ENCODE peak calls at places on chromosomes 7 and 10, in six cellular contexts. A is lower leg skin, B is thoracic aorta, W is BJ, Y is HCT116, Z is left ventricle myocardium inferior. D is an unnamed sample.
A peak's percentile ranks its signal among the peaks of the same experiment; 100 is the strongest.

GRCh38 chr10:100890696-100891271 is 22.0 kb upstream of the SLF2 start:
- DNase-seq in Y (peak; percentile 79), Z (no peak), B (no peak), W (peak; percentile 94), A (peak; percentile 49), D (peak; percentile 84)

GRCh38 chr7:27144799-27145166 is 1.3 kb upstream of the HOXA5 start:
- DNase-seq in B (no peak), Y (no peak), Z (no peak), W (no peak), A (peak; percentile 79), D (no peak)

GRCh38 chr7:27169658-27170493 is 4.2 kb downstream of the HOXA10 start:
- DNase-seq in Z (peak; percentile 3), Y (no peak), W (no peak), B (no peak), A (peak; percentile 88), D (no peak)

GRCh38 chr10:49213211-49213610 is 25.0 kb upstream of the TMEM273 start:
- DNase-seq in Y (no peak), A (peak; percentile 21), W (no peak), B (no peak), Z (no peak), D (no peak)

GRCh38 chr7:114048386-114049235 is 129.8 kb upstream of the PPP1R3A start:
- DNase-seq in A (no peak), Y (no peak), B (no peak), W (no peak), Z (no peak), D (no peak)

GRCh38 chr7:16035392-16035791 is 348.9 kb upstream of the MEOX2 start:
- DNase-seq in A (no peak), B (no peak), W (no peak), Z (no peak), Y (no peak), D (no peak)

GRCh38 chr7:91239772-91240171 is 24.5 kb upstream of the FZD1 start:
- DNase-seq in Z (no peak), B (no peak), W (no peak), A (no peak), Y (no peak), D (no peak)

GRCh38 chr10:117074621-117075020 is 63.4 kb downstream of the VAX1 start:
- DNase-seq in Z (no peak), A (no peak), Y (peak; percentile 52), B (no peak), W (no peak), D (no peak)

GRCh38 chr7:116097365-116098009 is 66.9 kb upstream of the TFEC start:
- DNase-seq in Y (peak; percentile 75), B (no peak), W (peak; percentile 35), A (no peak), Z (no peak), D (no peak)

GRCh38 chr10:131656446-131656845 is 244.4 kb upstream of the PPP2R2D start:
- DNase-seq in B (no peak), A (peak; percentile 79), W (no peak), Z (no peak), Y (no peak), D (no peak)

GRCh38 chr7:128913856-128914565 is 3.5 kb upstream of the KCP start:
- DNase-seq in W (no peak), Z (no peak), Y (no peak), B (no peak), A (peak; percentile 63), D (no peak)

GRCh38 chr7:156480671-156481070 is 159.9 kb upstream of the RNF32 start:
- DNase-seq in A (peak; percentile 39), Z (no peak), W (no peak), Y (no peak), B (no peak), D (peak; percentile 56)

GRCh38 chr7:4906682-4907081 is 23.2 kb upstream of the RADIL start:
- DNase-seq in Y (peak; percentile 24), A (no peak), Z (no peak), W (no peak), B (no peak), D (no peak)

GRCh38 chr7:101532000-101532399 is 97.1 kb downstream of the MYL10 start:
- DNase-seq in Y (no peak), Z (no peak), B (no peak), W (no peak), A (no peak), D (no peak)

GRCh38 chr10:7231420-7232414 is 179.1 kb downstream of the SFMBT2 start:
- DNase-seq in Z (no peak), A (no peak), B (no peak), Y (no peak), W (no peak), D (no peak)

DNA sequence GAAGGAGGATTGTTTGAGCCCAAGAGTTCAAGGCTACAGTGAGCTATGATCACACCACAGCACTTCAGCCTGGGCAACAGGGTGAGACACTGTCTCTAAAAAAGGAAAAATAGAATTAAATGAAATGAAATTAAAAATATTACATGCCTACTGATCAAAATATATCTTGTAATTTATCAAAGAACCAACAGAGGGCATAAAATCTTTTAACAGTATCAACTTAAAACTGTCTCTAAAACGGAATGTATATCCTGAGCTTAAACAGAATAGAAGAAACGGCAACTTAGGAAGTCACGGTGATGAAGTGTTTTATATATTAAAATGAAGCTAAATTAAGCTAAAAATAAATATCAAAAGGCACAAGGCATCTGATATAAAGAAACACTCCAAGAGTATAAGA is 78.8 kb downstream of the MTPAP start:
- DNase-seq in A (no peak), W (no peak), B (no peak), Y (no peak), Z (no peak), D (no peak)
- TF ChIP-seq CTCF in A (no peak), W (no peak), B (peak; percentile 20), Y (peak; percentile 29), Z (peak; percentile 17), D (peak; percentile 46)

DNA sequence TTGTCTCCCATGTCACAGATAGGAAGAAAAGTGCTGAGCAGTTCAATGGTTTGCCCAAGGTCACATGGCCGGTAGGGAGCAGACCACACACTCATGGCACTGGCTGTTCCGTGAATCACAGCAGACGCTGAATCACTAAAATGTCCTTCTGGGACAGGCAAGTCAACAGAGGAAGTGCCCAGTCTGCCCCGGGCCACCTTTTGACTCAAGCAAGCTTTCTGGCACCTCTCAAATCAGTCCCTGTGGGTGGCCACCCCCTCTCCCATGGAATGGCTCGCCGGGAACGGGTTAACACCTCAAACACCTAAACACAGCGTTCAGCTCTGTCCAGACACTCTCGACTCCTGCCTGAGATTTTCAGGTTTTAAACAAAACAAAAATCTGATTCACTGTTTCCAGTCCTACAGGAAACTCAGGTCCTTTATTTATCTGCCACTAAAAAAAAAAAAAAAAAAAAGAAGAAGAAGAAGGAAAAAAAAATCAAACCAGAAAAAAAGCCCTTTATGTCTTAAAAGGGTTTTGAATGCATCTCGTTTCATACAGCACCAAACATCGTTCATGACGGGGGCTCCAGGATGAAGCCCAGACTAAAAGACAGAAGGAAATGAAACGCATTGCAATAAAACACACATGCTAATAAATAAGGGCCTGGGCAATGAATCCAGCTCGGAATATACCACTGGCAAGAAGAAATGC is 15.4 kb downstream of the CARD11 start:
- DNase-seq in Z (no peak), Y (no peak), W (no peak), B (peak; percentile 28), A (peak; percentile 83), D (no peak)
- TF ChIP-seq CTCF in Z (no peak), Y (no peak), W (no peak), B (no peak), A (no peak), D (no peak)

GRCh38 chr10:90987383-90987782 is 66.5 kb upstream of the ANKRD1 start:
- DNase-seq in Z (no peak), W (no peak), B (no peak), A (no peak), Y (no peak), D (no peak)
- TF ChIP-seq CTCF in Z (no peak), W (no peak), B (no peak), A (no peak), Y (no peak), D (no peak)

DNA sequence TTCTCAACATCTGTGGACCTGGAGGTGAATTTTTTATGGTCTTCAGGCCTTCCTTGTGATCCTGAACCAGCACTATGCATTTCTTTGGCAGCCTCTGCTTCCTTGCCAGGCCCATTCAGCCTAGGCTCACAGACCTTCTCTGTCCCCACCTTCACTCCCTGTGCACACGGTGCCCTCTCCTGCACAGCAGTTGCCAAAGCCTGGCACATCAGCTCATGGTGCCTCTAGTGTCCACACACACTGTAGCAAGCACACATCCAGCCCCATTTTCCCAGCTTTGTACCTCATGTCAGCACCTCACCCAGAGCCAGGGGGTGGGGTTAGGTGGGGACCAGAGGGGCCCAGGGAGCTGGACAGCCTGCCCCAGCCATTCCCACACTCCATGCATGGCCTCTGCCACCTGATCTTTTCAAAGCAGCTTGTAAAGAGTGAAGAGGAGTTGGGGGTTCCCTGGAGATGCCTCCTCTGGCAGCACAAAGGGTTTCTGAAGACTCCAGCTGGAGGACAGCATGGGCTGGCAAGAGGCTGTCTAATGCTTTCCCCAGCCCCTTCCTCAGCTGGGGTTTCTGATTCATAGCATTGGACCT is 57.9 kb upstream of the TMEM72 start:
- DNase-seq in B (no peak), A (peak; percentile 54), Z (no peak), W (no peak), Y (no peak), D (no peak)
- TF ChIP-seq CTCF in B (no peak), A (no peak), Z (peak; percentile 35), W (peak; percentile 57), Y (no peak), D (peak; percentile 64)

DNA sequence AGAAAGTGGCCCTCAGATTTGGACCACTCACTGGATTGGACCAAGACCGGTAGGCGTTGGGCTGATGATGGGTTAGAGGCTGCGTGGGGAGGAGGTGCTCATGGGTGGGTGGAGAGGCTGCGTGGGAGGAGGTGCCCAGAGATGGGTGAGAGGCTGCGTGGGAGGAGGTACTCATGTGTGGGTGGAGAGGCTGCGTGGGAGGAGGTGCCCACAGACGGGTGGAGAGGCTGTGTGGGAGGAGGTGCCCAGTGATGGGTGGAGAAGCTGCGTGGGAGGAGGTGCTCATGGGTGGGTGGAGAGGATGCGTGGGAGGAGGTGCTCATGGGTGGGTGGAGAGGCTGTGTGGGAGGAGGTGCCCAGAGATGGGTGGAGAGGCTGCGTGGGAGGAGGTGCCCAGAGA is 346.3 kb downstream of the PAXIP1 start:
- DNase-seq in A (no peak), Y (no peak), B (no peak), Z (no peak), W (no peak), D (no peak)
- TF ChIP-seq CTCF in A (no peak), Y (no peak), B (no peak), Z (no peak), W (no peak), D (no peak)

GRCh38 chr10:126357169-126357568 is 31.1 kb downstream of the ADAM12 start:
- DNase-seq in W (no peak), A (no peak), Y (no peak), Z (no peak), B (no peak), D (no peak)
- TF ChIP-seq CTCF in W (no peak), A (no peak), Y (no peak), Z (no peak), B (no peak), D (no peak)

D was measured in osteocyte.